ENCODE peak calls at places on chromosome 1, in nine cellular contexts. One of them, this sample, is unnamed.

GRCh38 chr1:50644447-50645105 is 221.3 kb upstream of the DMRTA2 start:
- DNase-seq in ascending aorta: no peak
- DNase-seq in amniotic stem cell: no peak
- DNase-seq in CD4-positive, CD25-positive, alpha-beta regulatory T cell: no peak
- DNase-seq in WTC11: no peak
- DNase-seq in stimulated activated CD8-positive, alpha-beta memory T cell treated with anti-CD3 and anti-CD28 coated beads, Interleukin-4, amount 100 ng/mL, for 4 hours: no peak
- DNase-seq in cardiac fibroblast: no peak
- DNase-seq in body of pancreas: no peak
- DNase-seq in pons: no peak
- DNase-seq in this sample: peak; percentile 61

GRCh38 chr1:106278706-106279105 is 777.8 kb upstream of the PRMT6 start:
- DNase-seq in ascending aorta: no peak
- DNase-seq in amniotic stem cell: no peak
- DNase-seq in CD4-positive, CD25-positive, alpha-beta regulatory T cell: no peak
- DNase-seq in WTC11: no peak
- DNase-seq in stimulated activated CD8-positive, alpha-beta memory T cell treated with anti-CD3 and anti-CD28 coated beads, Interleukin-4, amount 100 ng/mL, for 4 hours: no peak
- DNase-seq in cardiac fibroblast: no peak
- DNase-seq in body of pancreas: no peak
- DNase-seq in pons: no peak
- DNase-seq in this sample: no peak

GRCh38 chr1:24389231-24389678 is 24.3 kb downstream of the STPG1 start:
- DNase-seq in ascending aorta: no peak
- DNase-seq in amniotic stem cell: no peak
- DNase-seq in CD4-positive, CD25-positive, alpha-beta regulatory T cell: no peak
- DNase-seq in WTC11: no peak
- DNase-seq in stimulated activated CD8-positive, alpha-beta memory T cell treated with anti-CD3 and anti-CD28 coated beads, Interleukin-4, amount 100 ng/mL, for 4 hours: no peak
- DNase-seq in cardiac fibroblast: no peak
- DNase-seq in body of pancreas: no peak
- DNase-seq in pons: no peak
- DNase-seq in this sample: no peak

GRCh38 chr1:152447484-152447883 is 33.4 kb upstream of the CRNN start:
- DNase-seq in ascending aorta: no peak
- DNase-seq in amniotic stem cell: no peak
- DNase-seq in CD4-positive, CD25-positive, alpha-beta regulatory T cell: no peak
- DNase-seq in WTC11: no peak
- DNase-seq in stimulated activated CD8-positive, alpha-beta memory T cell treated with anti-CD3 and anti-CD28 coated beads, Interleukin-4, amount 100 ng/mL, for 4 hours: no peak
- DNase-seq in cardiac fibroblast: no peak
- DNase-seq in body of pancreas: no peak
- DNase-seq in pons: no peak
- DNase-seq in this sample: no peak

GRCh38 chr1:151143057-151143435 is 3.4 kb downstream of the SEMA6C start:
- DNase-seq in ascending aorta: no peak
- DNase-seq in amniotic stem cell: no peak
- DNase-seq in CD4-positive, CD25-positive, alpha-beta regulatory T cell: no peak
- DNase-seq in WTC11: no peak
- DNase-seq in stimulated activated CD8-positive, alpha-beta memory T cell treated with anti-CD3 and anti-CD28 coated beads, Interleukin-4, amount 100 ng/mL, for 4 hours: no peak
- DNase-seq in cardiac fibroblast: no peak
- DNase-seq in body of pancreas: no peak
- DNase-seq in pons: no peak
- DNase-seq in this sample: no peak

GRCh38 chr1:93414749-93415148 is 33.2 kb upstream of the FNBP1L start:
- DNase-seq in ascending aorta: no peak
- DNase-seq in amniotic stem cell: no peak
- DNase-seq in CD4-positive, CD25-positive, alpha-beta regulatory T cell: no peak
- DNase-seq in WTC11: no peak
- DNase-seq in stimulated activated CD8-positive, alpha-beta memory T cell treated with anti-CD3 and anti-CD28 coated beads, Interleukin-4, amount 100 ng/mL, for 4 hours: no peak
- DNase-seq in cardiac fibroblast: no peak
- DNase-seq in body of pancreas: no peak
- DNase-seq in pons: peak; percentile 26
- DNase-seq in this sample: no peak

GRCh38 chr1:109248797-109249629 is at the start of gene CELSR2:
- DNase-seq in ascending aorta: no peak
- DNase-seq in amniotic stem cell: no peak
- DNase-seq in CD4-positive, CD25-positive, alpha-beta regulatory T cell: peak; percentile 59
- DNase-seq in WTC11: peak; percentile 88
- DNase-seq in stimulated activated CD8-positive, alpha-beta memory T cell treated with anti-CD3 and anti-CD28 coated beads, Interleukin-4, amount 100 ng/mL, for 4 hours: no peak
- DNase-seq in cardiac fibroblast: peak; percentile 54
- DNase-seq in body of pancreas: peak; percentile 71
- DNase-seq in pons: no peak
- DNase-seq in this sample: peak; percentile 13

GRCh38 chr1:38958967-38959366 is 17.3 kb upstream of the RHBDL2 start:
- DNase-seq in ascending aorta: no peak
- DNase-seq in amniotic stem cell: no peak
- DNase-seq in CD4-positive, CD25-positive, alpha-beta regulatory T cell: no peak
- DNase-seq in WTC11: no peak
- DNase-seq in stimulated activated CD8-positive, alpha-beta memory T cell treated with anti-CD3 and anti-CD28 coated beads, Interleukin-4, amount 100 ng/mL, for 4 hours: no peak
- DNase-seq in cardiac fibroblast: peak; percentile 66
- DNase-seq in body of pancreas: no peak
- DNase-seq in pons: no peak
- DNase-seq in this sample: peak; percentile 61

GRCh38 chr1:218164111-218164929 is 120.8 kb upstream of the RRP15 start:
- DNase-seq in ascending aorta: no peak
- DNase-seq in amniotic stem cell: no peak
- DNase-seq in CD4-positive, CD25-positive, alpha-beta regulatory T cell: peak; percentile 0
- DNase-seq in WTC11: peak; percentile 88
- DNase-seq in stimulated activated CD8-positive, alpha-beta memory T cell treated with anti-CD3 and anti-CD28 coated beads, Interleukin-4, amount 100 ng/mL, for 4 hours: no peak
- DNase-seq in cardiac fibroblast: peak; percentile 25
- DNase-seq in body of pancreas: peak; percentile 15
- DNase-seq in pons: no peak
- DNase-seq in this sample: peak; percentile 1

GRCh38 chr1:98502937-98503336 is 158.6 kb upstream of the SNX7 start:
- DNase-seq in ascending aorta: no peak
- DNase-seq in amniotic stem cell: no peak
- DNase-seq in CD4-positive, CD25-positive, alpha-beta regulatory T cell: no peak
- DNase-seq in WTC11: no peak
- DNase-seq in stimulated activated CD8-positive, alpha-beta memory T cell treated with anti-CD3 and anti-CD28 coated beads, Interleukin-4, amount 100 ng/mL, for 4 hours: no peak
- DNase-seq in cardiac fibroblast: no peak
- DNase-seq in body of pancreas: no peak
- DNase-seq in pons: no peak
- DNase-seq in this sample: no peak

GRCh38 chr1:208065862-208066261 is 154.9 kb upstream of the CD34 start:
- DNase-seq in ascending aorta: no peak
- DNase-seq in amniotic stem cell: no peak
- DNase-seq in CD4-positive, CD25-positive, alpha-beta regulatory T cell: no peak
- DNase-seq in WTC11: no peak
- DNase-seq in stimulated activated CD8-positive, alpha-beta memory T cell treated with anti-CD3 and anti-CD28 coated beads, Interleukin-4, amount 100 ng/mL, for 4 hours: no peak
- DNase-seq in cardiac fibroblast: no peak
- DNase-seq in body of pancreas: no peak
- DNase-seq in pons: peak; percentile 71
- DNase-seq in this sample: peak; percentile 54

GRCh38 chr1:6245086-6245868 is 1.3 kb downstream of the HES3 start:
- DNase-seq in ascending aorta: peak; percentile 83
- DNase-seq in amniotic stem cell: peak; percentile 60
- DNase-seq in CD4-positive, CD25-positive, alpha-beta regulatory T cell: peak; percentile 79
- DNase-seq in WTC11: peak; percentile 89
- DNase-seq in stimulated activated CD8-positive, alpha-beta memory T cell treated with anti-CD3 and anti-CD28 coated beads, Interleukin-4, amount 100 ng/mL, for 4 hours: peak; percentile 32
- DNase-seq in cardiac fibroblast: peak; percentile 77
- DNase-seq in body of pancreas: peak; percentile 83
- DNase-seq in pons: peak; percentile 45
- DNase-seq in this sample: peak; percentile 25

GRCh38 chr1:164767257-164768044 is 208.5 kb downstream of the PBX1 start:
- DNase-seq in ascending aorta: no peak
- DNase-seq in amniotic stem cell: peak; percentile 46
- DNase-seq in CD4-positive, CD25-positive, alpha-beta regulatory T cell: no peak
- DNase-seq in WTC11: no peak
- DNase-seq in stimulated activated CD8-positive, alpha-beta memory T cell treated with anti-CD3 and anti-CD28 coated beads, Interleukin-4, amount 100 ng/mL, for 4 hours: no peak
- DNase-seq in cardiac fibroblast: peak; percentile 95
- DNase-seq in body of pancreas: no peak
- DNase-seq in pons: no peak
- DNase-seq in this sample: peak; percentile 88

GRCh38 chr1:94013331-94013925 is 104.2 kb upstream of the GCLM start:
- DNase-seq in ascending aorta: no peak
- DNase-seq in amniotic stem cell: no peak
- DNase-seq in CD4-positive, CD25-positive, alpha-beta regulatory T cell: no peak
- DNase-seq in WTC11: no peak
- DNase-seq in stimulated activated CD8-positive, alpha-beta memory T cell treated with anti-CD3 and anti-CD28 coated beads, Interleukin-4, amount 100 ng/mL, for 4 hours: no peak
- DNase-seq in cardiac fibroblast: no peak
- DNase-seq in body of pancreas: no peak
- DNase-seq in pons: no peak
- DNase-seq in this sample: no peak

GRCh38 chr1:53331446-53332187 is 3.7 kb upstream of the LRP8 start:
- DNase-seq in ascending aorta: peak; percentile 57
- DNase-seq in amniotic stem cell: no peak
- DNase-seq in CD4-positive, CD25-positive, alpha-beta regulatory T cell: no peak
- DNase-seq in WTC11: no peak
- DNase-seq in stimulated activated CD8-positive, alpha-beta memory T cell treated with anti-CD3 and anti-CD28 coated beads, Interleukin-4, amount 100 ng/mL, for 4 hours: no peak
- DNase-seq in cardiac fibroblast: no peak
- DNase-seq in body of pancreas: peak; percentile 2
- DNase-seq in pons: no peak
- DNase-seq in this sample: no peak

GRCh38 chr1:151292207-151293030 is 10.3 kb downstream of the ZNF687 start:
- DNase-seq in ascending aorta: no peak
- DNase-seq in amniotic stem cell: no peak
- DNase-seq in CD4-positive, CD25-positive, alpha-beta regulatory T cell: no peak
- DNase-seq in WTC11: no peak
- DNase-seq in stimulated activated CD8-positive, alpha-beta memory T cell treated with anti-CD3 and anti-CD28 coated beads, Interleukin-4, amount 100 ng/mL, for 4 hours: no peak
- DNase-seq in cardiac fibroblast: no peak
- DNase-seq in body of pancreas: no peak
- DNase-seq in pons: no peak
- DNase-seq in this sample: no peak

GRCh38 chr1:56070601-56071000 is 508.8 kb downstream of the PLPP3 start:
- DNase-seq in ascending aorta: no peak
- DNase-seq in amniotic stem cell: no peak
- DNase-seq in CD4-positive, CD25-positive, alpha-beta regulatory T cell: no peak
- DNase-seq in WTC11: no peak
- DNase-seq in stimulated activated CD8-positive, alpha-beta memory T cell treated with anti-CD3 and anti-CD28 coated beads, Interleukin-4, amount 100 ng/mL, for 4 hours: no peak
- DNase-seq in cardiac fibroblast: peak; percentile 46
- DNase-seq in body of pancreas: no peak
- DNase-seq in pons: no peak
- DNase-seq in this sample: no peak

GRCh38 chr1:6280761-6281451 is 20.0 kb upstream of the GPR153 start:
- DNase-seq in ascending aorta: no peak
- DNase-seq in amniotic stem cell: no peak
- DNase-seq in CD4-positive, CD25-positive, alpha-beta regulatory T cell: no peak
- DNase-seq in WTC11: peak; percentile 79
- DNase-seq in stimulated activated CD8-positive, alpha-beta memory T cell treated with anti-CD3 and anti-CD28 coated beads, Interleukin-4, amount 100 ng/mL, for 4 hours: no peak
- DNase-seq in cardiac fibroblast: no peak
- DNase-seq in body of pancreas: no peak
- DNase-seq in pons: no peak
- DNase-seq in this sample: no peak

GRCh38 chr1:21564521-21565095 is 55.4 kb downstream of the ALPL start:
- DNase-seq in ascending aorta: no peak
- DNase-seq in amniotic stem cell: no peak
- DNase-seq in CD4-positive, CD25-positive, alpha-beta regulatory T cell: no peak
- DNase-seq in WTC11: no peak
- DNase-seq in stimulated activated CD8-positive, alpha-beta memory T cell treated with anti-CD3 and anti-CD28 coated beads, Interleukin-4, amount 100 ng/mL, for 4 hours: no peak
- DNase-seq in cardiac fibroblast: peak; percentile 66
- DNase-seq in body of pancreas: no peak
- DNase-seq in pons: no peak
- DNase-seq in this sample: peak; percentile 37

GRCh38 chr1:99553301-99553700 is 92.6 kb upstream of the PALMD start:
- DNase-seq in ascending aorta: no peak
- DNase-seq in amniotic stem cell: no peak
- DNase-seq in CD4-positive, CD25-positive, alpha-beta regulatory T cell: no peak
- DNase-seq in WTC11: no peak
- DNase-seq in stimulated activated CD8-positive, alpha-beta memory T cell treated with anti-CD3 and anti-CD28 coated beads, Interleukin-4, amount 100 ng/mL, for 4 hours: no peak
- DNase-seq in cardiac fibroblast: no peak
- DNase-seq in body of pancreas: no peak
- DNase-seq in pons: no peak
- DNase-seq in this sample: no peak

GRCh38 chr1:198830397-198830796 is 191.6 kb downstream of the PTPRC start:
- DNase-seq in ascending aorta: no peak
- DNase-seq in amniotic stem cell: no peak
- DNase-seq in CD4-positive, CD25-positive, alpha-beta regulatory T cell: no peak
- DNase-seq in WTC11: peak; percentile 17
- DNase-seq in stimulated activated CD8-positive, alpha-beta memory T cell treated with anti-CD3 and anti-CD28 coated beads, Interleukin-4, amount 100 ng/mL, for 4 hours: no peak
- DNase-seq in cardiac fibroblast: no peak
- DNase-seq in body of pancreas: no peak
- DNase-seq in pons: no peak
- DNase-seq in this sample: peak; percentile 83

GRCh38 chr1:24361811-24362210 is 42.7 kb downstream of the GRHL3 start:
- DNase-seq in ascending aorta: no peak
- DNase-seq in amniotic stem cell: no peak
- DNase-seq in CD4-positive, CD25-positive, alpha-beta regulatory T cell: no peak
- DNase-seq in WTC11: no peak
- DNase-seq in stimulated activated CD8-positive, alpha-beta memory T cell treated with anti-CD3 and anti-CD28 coated beads, Interleukin-4, amount 100 ng/mL, for 4 hours: no peak
- DNase-seq in cardiac fibroblast: no peak
- DNase-seq in body of pancreas: no peak
- DNase-seq in pons: no peak
- DNase-seq in this sample: no peak

GRCh38 chr1:214660900-214661299 is 57.9 kb downstream of the CENPF start:
- DNase-seq in ascending aorta: no peak
- DNase-seq in amniotic stem cell: no peak
- DNase-seq in CD4-positive, CD25-positive, alpha-beta regulatory T cell: no peak
- DNase-seq in WTC11: peak; percentile 19
- DNase-seq in stimulated activated CD8-positive, alpha-beta memory T cell treated with anti-CD3 and anti-CD28 coated beads, Interleukin-4, amount 100 ng/mL, for 4 hours: no peak
- DNase-seq in cardiac fibroblast: peak; percentile 75
- DNase-seq in body of pancreas: peak; percentile 35
- DNase-seq in pons: peak; percentile 72
- DNase-seq in this sample: peak; percentile 37

GRCh38 chr1:46797696-46798470 is 963 bp upstream of the CYP4B1 start:
- DNase-seq in ascending aorta: no peak
- DNase-seq in amniotic stem cell: no peak
- DNase-seq in CD4-positive, CD25-positive, alpha-beta regulatory T cell: no peak
- DNase-seq in WTC11: no peak
- DNase-seq in stimulated activated CD8-positive, alpha-beta memory T cell treated with anti-CD3 and anti-CD28 coated beads, Interleukin-4, amount 100 ng/mL, for 4 hours: no peak
- DNase-seq in cardiac fibroblast: no peak
- DNase-seq in body of pancreas: no peak
- DNase-seq in pons: no peak
- DNase-seq in this sample: no peak

GRCh38 chr1:151935154-151935553 is 25.8 kb upstream of the THEM4 start:
- DNase-seq in ascending aorta: no peak
- DNase-seq in amniotic stem cell: no peak
- DNase-seq in CD4-positive, CD25-positive, alpha-beta regulatory T cell: no peak
- DNase-seq in WTC11: no peak
- DNase-seq in stimulated activated CD8-positive, alpha-beta memory T cell treated with anti-CD3 and anti-CD28 coated beads, Interleukin-4, amount 100 ng/mL, for 4 hours: no peak
- DNase-seq in cardiac fibroblast: no peak
- DNase-seq in body of pancreas: no peak
- DNase-seq in pons: no peak
- DNase-seq in this sample: no peak

GRCh38 chr1:170414989-170415733 is 116.8 kb upstream of the GORAB start:
- DNase-seq in ascending aorta: peak; percentile 71
- DNase-seq in amniotic stem cell: no peak
- DNase-seq in CD4-positive, CD25-positive, alpha-beta regulatory T cell: no peak
- DNase-seq in WTC11: no peak
- DNase-seq in stimulated activated CD8-positive, alpha-beta memory T cell treated with anti-CD3 and anti-CD28 coated beads, Interleukin-4, amount 100 ng/mL, for 4 hours: no peak
- DNase-seq in cardiac fibroblast: peak; percentile 59
- DNase-seq in body of pancreas: no peak
- DNase-seq in pons: peak; percentile 18
- DNase-seq in this sample: no peak

GRCh38 chr1:52601976-52602327 is 219 bp upstream of the GPX7 start:
- DNase-seq in ascending aorta: no peak
- DNase-seq in amniotic stem cell: no peak
- DNase-seq in CD4-positive, CD25-positive, alpha-beta regulatory T cell: no peak
- DNase-seq in WTC11: no peak
- DNase-seq in stimulated activated CD8-positive, alpha-beta memory T cell treated with anti-CD3 and anti-CD28 coated beads, Interleukin-4, amount 100 ng/mL, for 4 hours: no peak
- DNase-seq in cardiac fibroblast: peak; percentile 16
- DNase-seq in body of pancreas: no peak
- DNase-seq in pons: peak; percentile 8
- DNase-seq in this sample: no peak

GRCh38 chr1:27598902-27599528 is 4.9 kb downstream of the AHDC1 start:
- DNase-seq in ascending aorta: peak; percentile 94
- DNase-seq in amniotic stem cell: peak; percentile 67
- DNase-seq in CD4-positive, CD25-positive, alpha-beta regulatory T cell: no peak
- DNase-seq in WTC11: no peak
- DNase-seq in stimulated activated CD8-positive, alpha-beta memory T cell treated with anti-CD3 and anti-CD28 coated beads, Interleukin-4, amount 100 ng/mL, for 4 hours: no peak
- DNase-seq in cardiac fibroblast: peak; percentile 76
- DNase-seq in body of pancreas: peak; percentile 74
- DNase-seq in pons: peak; percentile 44
- DNase-seq in this sample: peak; percentile 52

GRCh38 chr1:118504867-118505266 is 319.8 kb upstream of the SPAG17 start:
- DNase-seq in ascending aorta: no peak
- DNase-seq in amniotic stem cell: no peak
- DNase-seq in CD4-positive, CD25-positive, alpha-beta regulatory T cell: no peak
- DNase-seq in WTC11: no peak
- DNase-seq in stimulated activated CD8-positive, alpha-beta memory T cell treated with anti-CD3 and anti-CD28 coated beads, Interleukin-4, amount 100 ng/mL, for 4 hours: no peak
- DNase-seq in cardiac fibroblast: no peak
- DNase-seq in body of pancreas: peak; percentile 35
- DNase-seq in pons: no peak
- DNase-seq in this sample: no peak